ENCODE peak calls at places on chromosomes 3 and 15, in nine cellular contexts. P is uterus; R is small intestine; J is right lobe of liver; S is naive thymus-derived CD4-positive, alpha-beta T cell; Q is heart left ventricle; W is HCT116; D is GM23248; Y is SK-N-SH. H is an unnamed sample. For H3K4me1 and H3K36me3, the result is how much of the 10 kb centered on the place peaks cover.

GRCh38 chr15:69979269-69979668 is 118.4 kb downstream of the TLE3 start:
- DNase-seq in J (no peak), D (peak), R (no peak), W (no peak), P (no peak), Y (no peak), Q (no peak), S (no peak), H (no peak)

GRCh38 chr3:107657971-107658370 is 135.2 kb downstream of the BBX start:
- DNase-seq in J (no peak), R (no peak), D (peak), Q (no peak), Y (no peak), P (no peak), W (no peak), S (no peak), H (no peak)

GRCh38 chr3:58351920-58352319 is 19.2 kb downstream of the PXK start:
- DNase-seq in D (no peak), S (no peak), W (no peak), Q (no peak), Y (peak), R (no peak), J (no peak), P (no peak), H (no peak)

GRCh38 chr15:58951388-58952060 is 18.0 kb upstream of the SLTM start:
- DNase-seq in R (peak), Y (no peak), S (no peak), W (peak), J (no peak), D (peak), Q (no peak), P (no peak), H (no peak)

GRCh38 chr3:5015056-5015455 is 35.8 kb downstream of the BHLHE40 start:
- DNase-seq in D (no peak), Q (no peak), S (no peak), J (no peak), Y (no peak), R (no peak), P (no peak), W (no peak), H (no peak)

GRCh38 chr3:112199622-112200316 is 66.7 kb upstream of the GCSAM start:
- DNase-seq in D (peak), Q (no peak), S (no peak), J (no peak), P (no peak), Y (no peak), W (peak), R (no peak), H (no peak)

GRCh38 chr3:114850913-114851312 is 296.2 kb downstream of the ZBTB20 start:
- DNase-seq in P (no peak), S (no peak), Y (no peak), J (no peak), R (no peak), D (peak), W (no peak), Q (no peak), H (no peak)

GRCh38 chr15:80456517-80457497 is 52.6 kb downstream of the ARNT2 start:
- DNase-seq in D (peak), Q (no peak), J (no peak), P (no peak), Y (no peak), W (no peak), S (no peak), R (no peak), H (no peak)

GRCh38 chr3:64650096-64650622 is 37.6 kb downstream of the ADAMTS9 start:
- DNase-seq in P (no peak), S (no peak), Y (no peak), Q (no peak), D (no peak), W (no peak), J (no peak), R (peak), H (no peak)

GRCh38 chr3:79028916-79029315 is 738.9 kb downstream of the ROBO1 start:
- DNase-seq in Q (no peak), P (no peak), W (no peak), J (no peak), R (no peak), D (no peak), Y (no peak), S (no peak), H (no peak)

GRCh38 chr3:124628865-124629264 is 101.4 kb upstream of the UMPS start:
- DNase-seq in J (no peak), D (no peak), R (peak), Q (no peak), S (no peak), W (no peak), P (no peak), Y (no peak), H (no peak)

GRCh38 chr3:127451321-127451720 is 139.2 kb downstream of the TPRA1 start:
- DNase-seq in J (peak), Q (no peak), D (no peak), P (no peak), S (no peak), R (no peak), Y (no peak), W (no peak), H (no peak)

GRCh38 chr3:14481018-14481645 is 59.0 kb downstream of the GRIP2 start:
- DNase-seq in Q (no peak), P (no peak), R (no peak), J (no peak), D (no peak), S (no peak), Y (no peak), W (no peak), H (no peak)

GRCh38 chr3:63934484-63934883 is 22.3 kb upstream of the SCAANT1 start:
- DNase-seq in S (no peak), D (no peak), R (peak), Y (no peak), W (no peak), Q (no peak), J (no peak), P (no peak), H (no peak)

GRCh38 chr15:91855684-91856553 is 2.4 kb downstream of the SLCO3A1 start:
- DNase-seq in W (no peak), Y (peak), P (no peak), Q (no peak), D (peak), J (no peak), R (peak), S (no peak), H (no peak)

GRCh38 chr15:89129816-89130134 is 41.5 kb downstream of the ABHD2 start:
- DNase-seq in D (no peak), S (no peak), J (no peak), P (no peak), W (no peak), Q (no peak), Y (no peak), R (no peak), H (no peak)

GRCh38 chr3:132210476-132211346 is 106.5 kb upstream of the ACP3 start:
- DNase-seq in Y (peak), P (no peak), R (peak), Q (no peak), J (no peak), S (no peak), W (peak), D (peak), H (peak)

GRCh38 chr3:73719413-73719831 is 94.7 kb upstream of the PDZRN3 start:
- DNase-seq in W (no peak), R (no peak), Q (no peak), P (peak), Y (no peak), D (peak), J (no peak), S (no peak), H (no peak)

GRCh38 chr3:123159926-123160635 is 41.7 kb upstream of the SEC22A start:
- DNase-seq in P (no peak), Q (no peak), R (no peak), D (peak), W (no peak), J (no peak), S (no peak), Y (peak), H (no peak)

GRCh38 chr3:154244644-154245043 is 79.6 kb downstream of the DHX36 start:
- DNase-seq in Q (peak), S (no peak), R (no peak), D (peak), J (no peak), W (no peak), P (no peak), Y (no peak), H (no peak)

GRCh38 chr3:11538581-11538980 is 105.1 kb downstream of the VGLL4 start:
- DNase-seq in W (no peak), S (no peak), Y (no peak), Q (no peak), J (no peak), D (no peak), R (no peak), P (no peak), H (no peak)
- H3K4me1 ChIP-seq in W (under half), S (under half), Y (under half), Q (under half), J (under half), D (under half), R (under half), P (under half), H (under half)

GRCh38 chr15:25054329-25054728 is 99.5 kb downstream of the SNRPN start:
- DNase-seq in R (no peak), P (peak), D (no peak), J (peak), Y (no peak), Q (no peak), S (no peak), W (no peak), H (no peak)
- H3K36me3 ChIP-seq in R (under half), P (under half), D (under half), J (under half), Y (under half), Q (half or more), S (under half), W (under half), H (half or more)

DNA sequence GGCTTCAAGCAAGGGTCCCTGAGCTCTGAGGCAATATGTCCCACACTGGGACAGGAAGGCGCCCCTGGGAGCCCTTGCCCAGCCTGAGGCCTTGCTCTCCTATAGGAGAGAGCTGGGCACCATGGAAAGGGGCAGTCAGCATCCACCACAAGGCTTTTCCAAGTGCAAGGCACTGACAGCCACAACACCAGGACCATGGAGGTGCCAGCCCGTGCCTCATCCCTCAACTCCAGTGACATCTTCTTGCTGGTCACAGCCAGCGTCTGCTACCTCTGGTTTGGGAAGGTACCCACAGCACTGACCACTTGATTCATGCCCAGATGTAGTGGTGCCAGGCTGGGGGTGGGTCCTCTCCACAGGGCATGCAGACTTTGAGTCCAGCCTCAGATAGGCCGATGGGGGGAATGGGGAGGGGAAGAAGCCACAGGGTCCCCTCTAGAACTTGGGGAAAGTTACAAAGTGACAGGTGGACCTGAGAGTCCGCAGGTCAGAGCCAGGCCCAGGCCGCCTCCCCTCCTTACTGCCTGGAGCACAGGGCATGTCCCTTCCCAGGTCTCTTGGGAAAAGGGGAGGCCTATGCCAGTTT is 11.8 kb downstream of the VILL start:
- DNase-seq in W (no peak), J (peak), Y (no peak), P (no peak), S (no peak), D (no peak), Q (no peak), R (no peak), H (peak)
- H3K27ac ChIP-seq in W (no peak), J (no peak), Y (no peak), P (no peak), S (no peak), D (no peak), Q (no peak), R (no peak), H (no peak)

GRCh38 chr3:184688251-184688851 is 23.5 kb downstream of the MAGEF1 start:
- DNase-seq in Q (no peak), D (peak), R (no peak), P (peak), Y (peak), W (no peak), S (no peak), J (no peak), H (no peak)
- H3K4me1 ChIP-seq in Q (under half), D (under half), R (under half), P (under half), Y (under half), W (under half), S (under half), J (under half), H (under half)

GRCh38 chr3:59412506-59412905 is 362.7 kb upstream of the CFAP20DC start:
- DNase-seq in R (no peak), J (no peak), D (peak), Q (no peak), Y (no peak), P (no peak), S (no peak), W (no peak), H (no peak)
- H3K36me3 ChIP-seq in R (under half), J (under half), D (under half), Q (under half), Y (under half), P (under half), S (under half), W (under half), H (under half)

DNA sequence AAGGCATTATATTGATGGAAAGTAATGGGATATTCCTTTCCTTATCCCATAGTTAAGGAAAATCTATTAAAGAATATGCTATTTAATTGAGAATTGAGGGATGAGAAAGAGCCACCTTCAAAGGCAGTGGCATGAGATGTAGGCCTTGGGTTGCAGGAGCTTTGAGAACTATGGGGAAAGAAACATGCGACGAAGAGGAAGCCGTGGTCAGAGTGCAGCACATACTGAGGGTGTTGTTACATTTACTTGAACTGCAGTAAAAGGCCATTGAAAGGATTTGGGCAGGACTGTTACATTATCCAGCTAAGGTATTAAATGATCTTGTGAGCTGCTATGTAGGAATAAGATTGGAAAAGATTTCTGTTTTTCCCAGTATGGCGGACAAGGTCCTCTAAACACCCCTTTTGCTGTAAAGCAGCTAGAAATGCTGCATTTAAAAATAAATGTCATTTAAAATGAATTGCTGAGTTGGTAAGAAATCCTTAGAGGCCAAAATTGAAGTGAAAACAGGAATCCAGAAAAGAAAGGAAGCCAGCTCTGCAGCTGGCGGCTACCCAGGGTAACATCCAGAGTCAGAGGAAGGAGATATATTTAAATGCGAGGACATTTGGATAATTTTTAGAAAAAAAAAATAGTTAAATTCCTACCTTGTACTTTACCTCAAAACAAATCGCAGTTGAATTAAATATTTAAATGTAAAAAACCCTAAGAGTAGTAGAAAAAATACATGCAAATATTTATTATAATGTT is 61.7 kb downstream of the IL1RAP start:
- DNase-seq in R (no peak), J (no peak), S (no peak), Y (no peak), W (no peak), D (no peak), P (no peak), Q (no peak), H (no peak)
- H3K27ac ChIP-seq in R (no peak), J (peak), S (no peak), Y (no peak), W (no peak), D (no peak), P (no peak), Q (no peak), H (no peak)

H was measured in pancreas.